ENCODE peak calls at places on chromosomes 4 and X, in six cellular contexts. One of them, this sample, is unnamed.

GRCh38 chr4:6338175-6338950 is 68.7 kb downstream of the WFS1 start:
- DNase-seq in CD4-positive, alpha-beta T cell: no peak
- DNase-seq in type B pancreatic cell: no peak
- DNase-seq in uterus: no peak
- DNase-seq in C1 segment of cervical spinal cord: no peak
- DNase-seq in IMR-90: no peak
- DNase-seq in this sample: no peak

GRCh38 chr4:123398803-123399637 is 2.4 kb downstream of the SPRY1 start:
- DNase-seq in CD4-positive, alpha-beta T cell: no peak
- DNase-seq in type B pancreatic cell: peak
- DNase-seq in uterus: peak
- DNase-seq in C1 segment of cervical spinal cord: peak
- DNase-seq in IMR-90: peak
- DNase-seq in this sample: peak

GRCh38 chrX:139026406-139027200 is 315.1 kb upstream of the FGF13 start:
- DNase-seq in CD4-positive, alpha-beta T cell: no peak
- DNase-seq in type B pancreatic cell: no peak
- DNase-seq in uterus: no peak
- DNase-seq in C1 segment of cervical spinal cord: no peak
- DNase-seq in IMR-90: no peak
- DNase-seq in this sample: no peak

GRCh38 chrX:102968216-102968615 is 31.1 kb downstream of the RAB40AL start:
- DNase-seq in CD4-positive, alpha-beta T cell: no peak
- DNase-seq in type B pancreatic cell: no peak
- DNase-seq in uterus: no peak
- DNase-seq in C1 segment of cervical spinal cord: no peak
- DNase-seq in IMR-90: no peak
- DNase-seq in this sample: no peak

GRCh38 chrX:75522565-75523411 is at the start of gene ZDHHC15:
- DNase-seq in CD4-positive, alpha-beta T cell: peak
- DNase-seq in type B pancreatic cell: peak
- DNase-seq in uterus: peak
- DNase-seq in C1 segment of cervical spinal cord: peak
- DNase-seq in IMR-90: no peak
- DNase-seq in this sample: no peak

GRCh38 chr4:10983274-10983673 is 298.7 kb upstream of the CLNK start:
- DNase-seq in CD4-positive, alpha-beta T cell: no peak
- DNase-seq in type B pancreatic cell: no peak
- DNase-seq in uterus: no peak
- DNase-seq in C1 segment of cervical spinal cord: no peak
- DNase-seq in IMR-90: no peak
- DNase-seq in this sample: no peak

GRCh38 chr4:186148335-186148975 is 42.9 kb upstream of the CYP4V2 start:
- DNase-seq in CD4-positive, alpha-beta T cell: no peak
- DNase-seq in type B pancreatic cell: no peak
- DNase-seq in uterus: no peak
- DNase-seq in C1 segment of cervical spinal cord: no peak
- DNase-seq in IMR-90: no peak
- DNase-seq in this sample: no peak

GRCh38 chr4:101871962-101872676 is 81.6 kb downstream of the BANK1 start:
- DNase-seq in CD4-positive, alpha-beta T cell: no peak
- DNase-seq in type B pancreatic cell: no peak
- DNase-seq in uterus: no peak
- DNase-seq in C1 segment of cervical spinal cord: no peak
- DNase-seq in IMR-90: no peak
- DNase-seq in this sample: no peak

GRCh38 chr4:1368421-1369090 is 21.5 kb downstream of the UVSSA start:
- DNase-seq in CD4-positive, alpha-beta T cell: no peak
- DNase-seq in type B pancreatic cell: no peak
- DNase-seq in uterus: no peak
- DNase-seq in C1 segment of cervical spinal cord: no peak
- DNase-seq in IMR-90: no peak
- DNase-seq in this sample: no peak

GRCh38 chrX:72201836-72202536 is 20.4 kb downstream of the PIN4 start:
- DNase-seq in CD4-positive, alpha-beta T cell: no peak
- DNase-seq in type B pancreatic cell: no peak
- DNase-seq in uterus: no peak
- DNase-seq in C1 segment of cervical spinal cord: no peak
- DNase-seq in IMR-90: peak
- DNase-seq in this sample: peak